ENCODE peak calls at places on chromosomes 16 and 17, in seven cellular contexts. One of them, this sample, is unnamed.

GRCh38 chr17:69060835-69061234 is at the start of gene ABCA9:
- DNase-seq in heart right ventricle: no peak
- DNase-seq in ascending aorta: no peak
- DNase-seq in PC-9: no peak
- DNase-seq in stomach: no peak
- DNase-seq in upper lobe of right lung: no peak
- DNase-seq in GM13977: no peak
- DNase-seq in this sample: no peak

GRCh38 chr16:30065943-30066881 is 652 bp downstream of the ALDOA start:
- DNase-seq in heart right ventricle: no peak
- DNase-seq in ascending aorta: no peak
- DNase-seq in PC-9: no peak
- DNase-seq in stomach: no peak
- DNase-seq in upper lobe of right lung: peak
- DNase-seq in GM13977: no peak
- DNase-seq in this sample: peak

GRCh38 chr17:41758601-41759000 is 24.2 kb upstream of the HAP1 start:
- DNase-seq in heart right ventricle: no peak
- DNase-seq in ascending aorta: no peak
- DNase-seq in PC-9: no peak
- DNase-seq in stomach: no peak
- DNase-seq in upper lobe of right lung: no peak
- DNase-seq in GM13977: no peak
- DNase-seq in this sample: no peak

GRCh38 chr17:65730711-65731169 is 169.3 kb upstream of the AXIN2 start:
- DNase-seq in heart right ventricle: no peak
- DNase-seq in ascending aorta: no peak
- DNase-seq in PC-9: no peak
- DNase-seq in stomach: no peak
- DNase-seq in upper lobe of right lung: no peak
- DNase-seq in GM13977: no peak
- DNase-seq in this sample: no peak

GRCh38 chr17:77280304-77280910 is 139.6 kb downstream of the SEC14L1 start:
- DNase-seq in heart right ventricle: no peak
- DNase-seq in ascending aorta: no peak
- DNase-seq in PC-9: peak
- DNase-seq in stomach: no peak
- DNase-seq in upper lobe of right lung: peak
- DNase-seq in GM13977: no peak
- DNase-seq in this sample: no peak

GRCh38 chr17:15918661-15919259 is 26.2 kb upstream of the ADORA2B start:
- DNase-seq in heart right ventricle: peak
- DNase-seq in ascending aorta: no peak
- DNase-seq in PC-9: peak
- DNase-seq in stomach: peak
- DNase-seq in upper lobe of right lung: no peak
- DNase-seq in GM13977: no peak
- DNase-seq in this sample: no peak

GRCh38 chr17:75783069-75783783 is 1.4 kb upstream of the UNK start:
- DNase-seq in heart right ventricle: no peak
- DNase-seq in ascending aorta: no peak
- DNase-seq in PC-9: no peak
- DNase-seq in stomach: no peak
- DNase-seq in upper lobe of right lung: no peak
- DNase-seq in GM13977: peak
- DNase-seq in this sample: no peak

GRCh38 chr16:9797306-9797705 is 384.9 kb downstream of the GRIN2A start:
- DNase-seq in heart right ventricle: peak
- DNase-seq in ascending aorta: no peak
- DNase-seq in PC-9: no peak
- DNase-seq in stomach: no peak
- DNase-seq in upper lobe of right lung: no peak
- DNase-seq in GM13977: no peak
- DNase-seq in this sample: no peak

GRCh38 chr17:77999413-78000173 is 41.1 kb downstream of the TNRC6C start:
- DNase-seq in heart right ventricle: no peak
- DNase-seq in ascending aorta: no peak
- DNase-seq in PC-9: no peak
- DNase-seq in stomach: no peak
- DNase-seq in upper lobe of right lung: no peak
- DNase-seq in GM13977: no peak
- DNase-seq in this sample: no peak

GRCh38 chr16:29820271-29820701 is at the start of gene MVP:
- DNase-seq in heart right ventricle: peak
- DNase-seq in ascending aorta: no peak
- DNase-seq in PC-9: peak
- DNase-seq in stomach: peak
- DNase-seq in upper lobe of right lung: peak
- DNase-seq in GM13977: peak
- DNase-seq in this sample: no peak

GRCh38 chr17:14373587-14374259 is 72.8 kb downstream of the HS3ST3B1 start:
- DNase-seq in heart right ventricle: no peak
- DNase-seq in ascending aorta: no peak
- DNase-seq in PC-9: no peak
- DNase-seq in stomach: no peak
- DNase-seq in upper lobe of right lung: no peak
- DNase-seq in GM13977: no peak
- DNase-seq in this sample: no peak

GRCh38 chr16:67966549-67967182 is 1.8 kb downstream of the SLC12A4 start:
- DNase-seq in heart right ventricle: peak
- DNase-seq in ascending aorta: no peak
- DNase-seq in PC-9: peak
- DNase-seq in stomach: no peak
- DNase-seq in upper lobe of right lung: no peak
- DNase-seq in GM13977: no peak
- DNase-seq in this sample: no peak

GRCh38 chr17:32928527-32929287 is 754 bp downstream of the TMEM98 start:
- DNase-seq in heart right ventricle: no peak
- DNase-seq in ascending aorta: no peak
- DNase-seq in PC-9: no peak
- DNase-seq in stomach: no peak
- DNase-seq in upper lobe of right lung: no peak
- DNase-seq in GM13977: no peak
- DNase-seq in this sample: no peak

GRCh38 chr16:12208341-12209035 is 232.0 kb downstream of the SNX29 start:
- DNase-seq in heart right ventricle: no peak
- DNase-seq in ascending aorta: no peak
- DNase-seq in PC-9: peak
- DNase-seq in stomach: no peak
- DNase-seq in upper lobe of right lung: no peak
- DNase-seq in GM13977: no peak
- DNase-seq in this sample: no peak

GRCh38 chr16:777826-778225 is 10.4 kb downstream of the RPUSD1 start:
- DNase-seq in heart right ventricle: no peak
- DNase-seq in ascending aorta: no peak
- DNase-seq in PC-9: peak
- DNase-seq in stomach: no peak
- DNase-seq in upper lobe of right lung: no peak
- DNase-seq in GM13977: no peak
- DNase-seq in this sample: no peak

GRCh38 chr16:70396209-70396904 is 42.5 kb downstream of the ST3GAL2 start:
- DNase-seq in heart right ventricle: no peak
- DNase-seq in ascending aorta: no peak
- DNase-seq in PC-9: no peak
- DNase-seq in stomach: no peak
- DNase-seq in upper lobe of right lung: no peak
- DNase-seq in GM13977: no peak
- DNase-seq in this sample: no peak

GRCh38 chr16:2777231-2777902 is at the start of gene ELOB:
- DNase-seq in heart right ventricle: peak
- DNase-seq in ascending aorta: peak
- DNase-seq in PC-9: peak
- DNase-seq in stomach: peak
- DNase-seq in upper lobe of right lung: peak
- DNase-seq in GM13977: peak
- DNase-seq in this sample: no peak

GRCh38 chr16:15704545-15704987 is 54.5 kb downstream of the NDE1 start:
- DNase-seq in heart right ventricle: peak
- DNase-seq in ascending aorta: no peak
- DNase-seq in PC-9: peak
- DNase-seq in stomach: peak
- DNase-seq in upper lobe of right lung: no peak
- DNase-seq in GM13977: peak
- DNase-seq in this sample: peak

GRCh38 chr17:65698381-65699061 is 137.1 kb upstream of the AXIN2 start:
- DNase-seq in heart right ventricle: no peak
- DNase-seq in ascending aorta: no peak
- DNase-seq in PC-9: no peak
- DNase-seq in stomach: no peak
- DNase-seq in upper lobe of right lung: no peak
- DNase-seq in GM13977: no peak
- DNase-seq in this sample: no peak

GRCh38 chr16:67986949-67987348 is 6.7 kb upstream of the DPEP3 start:
- DNase-seq in heart right ventricle: no peak
- DNase-seq in ascending aorta: no peak
- DNase-seq in PC-9: no peak
- DNase-seq in stomach: no peak
- DNase-seq in upper lobe of right lung: no peak
- DNase-seq in GM13977: peak
- DNase-seq in this sample: no peak

GRCh38 chr16:72481419-72481818 is 309.5 kb upstream of the PMFBP1 start:
- DNase-seq in heart right ventricle: no peak
- DNase-seq in ascending aorta: no peak
- DNase-seq in PC-9: no peak
- DNase-seq in stomach: no peak
- DNase-seq in upper lobe of right lung: no peak
- DNase-seq in GM13977: no peak
- DNase-seq in this sample: no peak

GRCh38 chr16:19914877-19915276 is 30.2 kb upstream of the GPRC5B start:
- DNase-seq in heart right ventricle: no peak
- DNase-seq in ascending aorta: no peak
- DNase-seq in PC-9: no peak
- DNase-seq in stomach: no peak
- DNase-seq in upper lobe of right lung: no peak
- DNase-seq in GM13977: no peak
- DNase-seq in this sample: no peak

GRCh38 chr16:30010817-30011504 is at the start of gene DOC2A:
- DNase-seq in heart right ventricle: no peak
- DNase-seq in ascending aorta: no peak
- DNase-seq in PC-9: no peak
- DNase-seq in stomach: no peak
- DNase-seq in upper lobe of right lung: no peak
- DNase-seq in GM13977: peak
- DNase-seq in this sample: no peak

GRCh38 chr16:1076801-1077576 is 4.4 kb downstream of the SSTR5 start:
- DNase-seq in heart right ventricle: no peak
- DNase-seq in ascending aorta: no peak
- DNase-seq in PC-9: no peak
- DNase-seq in stomach: no peak
- DNase-seq in upper lobe of right lung: no peak
- DNase-seq in GM13977: no peak
- DNase-seq in this sample: no peak

GRCh38 chr16:49000594-49000993 is 281.0 kb downstream of the CBLN1 start:
- DNase-seq in heart right ventricle: no peak
- DNase-seq in ascending aorta: no peak
- DNase-seq in PC-9: no peak
- DNase-seq in stomach: no peak
- DNase-seq in upper lobe of right lung: no peak
- DNase-seq in GM13977: no peak
- DNase-seq in this sample: no peak

GRCh38 chr16:13883266-13883665 is 36.7 kb upstream of the ERCC4 start:
- DNase-seq in heart right ventricle: no peak
- DNase-seq in ascending aorta: no peak
- DNase-seq in PC-9: no peak
- DNase-seq in stomach: no peak
- DNase-seq in upper lobe of right lung: no peak
- DNase-seq in GM13977: no peak
- DNase-seq in this sample: no peak

GRCh38 chr17:50634915-50635719 is 436 bp downstream of the ABCC3 start:
- DNase-seq in heart right ventricle: no peak
- DNase-seq in ascending aorta: no peak
- DNase-seq in PC-9: no peak
- DNase-seq in stomach: no peak
- DNase-seq in upper lobe of right lung: no peak
- DNase-seq in GM13977: no peak
- DNase-seq in this sample: no peak
- TF ChIP-seq CTCF in heart right ventricle: no peak
- TF ChIP-seq CTCF in ascending aorta: no peak
- TF ChIP-seq CTCF in PC-9: no peak
- TF ChIP-seq CTCF in stomach: no peak
- TF ChIP-seq CTCF in upper lobe of right lung: no peak
- TF ChIP-seq CTCF in GM13977: no peak
- TF ChIP-seq CTCF in this sample: no peak

GRCh38 chr17:1170739-1171138 is 9.0 kb downstream of the ABR start:
- DNase-seq in heart right ventricle: no peak
- DNase-seq in ascending aorta: no peak
- DNase-seq in PC-9: no peak
- DNase-seq in stomach: no peak
- DNase-seq in upper lobe of right lung: no peak
- DNase-seq in GM13977: no peak
- DNase-seq in this sample: no peak
- TF ChIP-seq CTCF in heart right ventricle: peak
- TF ChIP-seq CTCF in ascending aorta: no peak
- TF ChIP-seq CTCF in PC-9: peak
- TF ChIP-seq CTCF in stomach: no peak
- TF ChIP-seq CTCF in upper lobe of right lung: peak
- TF ChIP-seq CTCF in GM13977: peak
- TF ChIP-seq CTCF in this sample: no peak

GRCh38 chr16:81693467-81694303 is 85.4 kb upstream of the PLCG2 start:
- DNase-seq in heart right ventricle: no peak
- DNase-seq in ascending aorta: no peak
- DNase-seq in PC-9: no peak
- DNase-seq in stomach: no peak
- DNase-seq in upper lobe of right lung: no peak
- DNase-seq in GM13977: no peak
- DNase-seq in this sample: no peak
- TF ChIP-seq CTCF in heart right ventricle: no peak
- TF ChIP-seq CTCF in ascending aorta: no peak
- TF ChIP-seq CTCF in PC-9: no peak
- TF ChIP-seq CTCF in stomach: no peak
- TF ChIP-seq CTCF in upper lobe of right lung: no peak
- TF ChIP-seq CTCF in GM13977: no peak
- TF ChIP-seq CTCF in this sample: no peak

GRCh38 chr16:88941933-88942909 is 34.8 kb downstream of the CBFA2T3 start:
- DNase-seq in heart right ventricle: peak
- DNase-seq in ascending aorta: no peak
- DNase-seq in PC-9: peak
- DNase-seq in stomach: peak
- DNase-seq in upper lobe of right lung: no peak
- DNase-seq in GM13977: peak
- DNase-seq in this sample: no peak
- TF ChIP-seq CTCF in heart right ventricle: peak
- TF ChIP-seq CTCF in ascending aorta: peak
- TF ChIP-seq CTCF in PC-9: peak
- TF ChIP-seq CTCF in stomach: peak
- TF ChIP-seq CTCF in upper lobe of right lung: peak
- TF ChIP-seq CTCF in GM13977: peak
- TF ChIP-seq CTCF in this sample: no peak

DNA sequence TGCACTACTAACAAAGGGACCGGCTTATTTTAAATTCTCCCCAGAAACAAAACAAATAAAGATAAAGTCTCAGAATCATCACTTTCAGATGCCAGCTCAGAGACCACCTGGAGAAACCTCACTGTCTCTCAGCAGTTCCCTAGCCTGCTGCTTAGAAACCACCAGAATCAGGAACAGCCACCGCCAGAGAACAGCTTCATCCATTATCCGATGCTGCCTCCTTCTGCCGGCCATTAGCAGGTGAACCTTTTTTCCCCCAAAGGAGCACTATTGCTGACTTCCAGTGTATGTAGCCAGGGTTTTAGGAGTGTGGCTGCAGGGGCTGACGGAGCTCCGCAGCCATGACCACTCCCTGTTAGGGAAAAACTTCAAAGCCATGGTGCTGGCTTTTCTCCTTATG is 171.2 kb upstream of the DYNLRB2 start:
- DNase-seq in heart right ventricle: no peak
- DNase-seq in ascending aorta: no peak
- DNase-seq in PC-9: peak
- DNase-seq in stomach: peak
- DNase-seq in upper lobe of right lung: no peak
- DNase-seq in GM13977: no peak
- DNase-seq in this sample: no peak
- TF ChIP-seq CTCF in heart right ventricle: peak
- TF ChIP-seq CTCF in ascending aorta: peak
- TF ChIP-seq CTCF in PC-9: peak
- TF ChIP-seq CTCF in stomach: peak
- TF ChIP-seq CTCF in upper lobe of right lung: peak
- TF ChIP-seq CTCF in GM13977: peak
- TF ChIP-seq CTCF in this sample: no peak

This sample was measured in omental fat pad.